ENCODE peak calls at places on chromosomes 13 and 19, in eight cellular contexts. One of them, this sample, is unnamed.

GRCh38 chr13:112983428-112984196 is 14.6 kb downstream of the MCF2L start:
- DNase-seq in heart right ventricle: peak
- DNase-seq in AG04450: no peak
- DNase-seq in SK-N-MC: no peak
- DNase-seq in osteoblast: no peak
- DNase-seq in MM.1S: no peak
- DNase-seq in psoas muscle: no peak
- DNase-seq in body of pancreas: no peak
- DNase-seq in this sample: no peak

GRCh38 chr19:28706693-28707092 is 506.3 kb downstream of the UQCRFS1 start:
- DNase-seq in MM.1S: no peak
- DNase-seq in AG04450: no peak
- DNase-seq in psoas muscle: no peak
- DNase-seq in heart right ventricle: no peak
- DNase-seq in body of pancreas: no peak
- DNase-seq in osteoblast: no peak
- DNase-seq in SK-N-MC: no peak
- DNase-seq in this sample: no peak

GRCh38 chr13:39363393-39363792 is 239.6 kb downstream of the LHFPL6 start:
- DNase-seq in SK-N-MC: no peak
- DNase-seq in osteoblast: no peak
- DNase-seq in heart right ventricle: no peak
- DNase-seq in AG04450: no peak
- DNase-seq in psoas muscle: no peak
- DNase-seq in body of pancreas: no peak
- DNase-seq in MM.1S: no peak
- DNase-seq in this sample: no peak

GRCh38 chr13:110129539-110130186 is 177.3 kb downstream of the COL4A1 start:
- DNase-seq in psoas muscle: no peak
- DNase-seq in AG04450: no peak
- DNase-seq in body of pancreas: no peak
- DNase-seq in MM.1S: no peak
- DNase-seq in SK-N-MC: no peak
- DNase-seq in heart right ventricle: no peak
- DNase-seq in osteoblast: no peak
- DNase-seq in this sample: peak

GRCh38 chr13:59641261-59641660 is 522.5 kb downstream of the DIAPH3 start:
- DNase-seq in heart right ventricle: no peak
- DNase-seq in osteoblast: no peak
- DNase-seq in psoas muscle: no peak
- DNase-seq in body of pancreas: no peak
- DNase-seq in SK-N-MC: no peak
- DNase-seq in MM.1S: no peak
- DNase-seq in AG04450: no peak
- DNase-seq in this sample: no peak

GRCh38 chr13:26771796-26772195 is 11.2 kb upstream of the GPR12 start:
- DNase-seq in heart right ventricle: no peak
- DNase-seq in MM.1S: no peak
- DNase-seq in SK-N-MC: no peak
- DNase-seq in body of pancreas: peak
- DNase-seq in psoas muscle: no peak
- DNase-seq in osteoblast: no peak
- DNase-seq in AG04450: no peak
- DNase-seq in this sample: no peak

GRCh38 chr13:107832521-107833095 is 382.7 kb downstream of the LIG4 start:
- DNase-seq in AG04450: no peak
- DNase-seq in psoas muscle: no peak
- DNase-seq in heart right ventricle: no peak
- DNase-seq in SK-N-MC: no peak
- DNase-seq in body of pancreas: no peak
- DNase-seq in osteoblast: no peak
- DNase-seq in MM.1S: no peak
- DNase-seq in this sample: no peak

GRCh38 chr19:35845215-35846037 is 6.9 kb downstream of the NPHS1 start:
- DNase-seq in MM.1S: no peak
- DNase-seq in heart right ventricle: no peak
- DNase-seq in osteoblast: peak
- DNase-seq in AG04450: no peak
- DNase-seq in psoas muscle: peak
- DNase-seq in body of pancreas: peak
- DNase-seq in SK-N-MC: no peak
- DNase-seq in this sample: no peak

GRCh38 chr13:110413311-110414040 is 106.4 kb downstream of the COL4A2 start:
- DNase-seq in heart right ventricle: no peak
- DNase-seq in body of pancreas: no peak
- DNase-seq in osteoblast: no peak
- DNase-seq in SK-N-MC: no peak
- DNase-seq in psoas muscle: no peak
- DNase-seq in MM.1S: no peak
- DNase-seq in AG04450: no peak
- DNase-seq in this sample: no peak

GRCh38 chr19:37332839-37333238 is 38.1 kb upstream of the ZNF527 start:
- DNase-seq in AG04450: no peak
- DNase-seq in osteoblast: peak
- DNase-seq in heart right ventricle: no peak
- DNase-seq in body of pancreas: no peak
- DNase-seq in SK-N-MC: no peak
- DNase-seq in psoas muscle: no peak
- DNase-seq in MM.1S: no peak
- DNase-seq in this sample: no peak

GRCh38 chr13:113652404-113653263 is 5.4 kb downstream of the ATP4B start:
- DNase-seq in AG04450: no peak
- DNase-seq in SK-N-MC: no peak
- DNase-seq in psoas muscle: no peak
- DNase-seq in osteoblast: peak
- DNase-seq in body of pancreas: peak
- DNase-seq in MM.1S: no peak
- DNase-seq in heart right ventricle: no peak
- DNase-seq in this sample: no peak

GRCh38 chr13:98509271-98510155 is 67.4 kb downstream of the STK24 start:
- DNase-seq in SK-N-MC: no peak
- DNase-seq in psoas muscle: peak
- DNase-seq in heart right ventricle: no peak
- DNase-seq in AG04450: peak
- DNase-seq in body of pancreas: no peak
- DNase-seq in MM.1S: no peak
- DNase-seq in osteoblast: peak
- DNase-seq in this sample: peak

GRCh38 chr19:28608292-28608691 is 604.7 kb downstream of the UQCRFS1 start:
- DNase-seq in AG04450: no peak
- DNase-seq in psoas muscle: no peak
- DNase-seq in osteoblast: no peak
- DNase-seq in heart right ventricle: no peak
- DNase-seq in body of pancreas: no peak
- DNase-seq in MM.1S: no peak
- DNase-seq in SK-N-MC: no peak
- DNase-seq in this sample: no peak

GRCh38 chr13:45718063-45718462 is 15.9 kb downstream of the CBY2 start:
- DNase-seq in psoas muscle: no peak
- DNase-seq in body of pancreas: no peak
- DNase-seq in osteoblast: no peak
- DNase-seq in heart right ventricle: no peak
- DNase-seq in AG04450: no peak
- DNase-seq in MM.1S: peak
- DNase-seq in SK-N-MC: no peak
- DNase-seq in this sample: no peak

GRCh38 chr13:92842145-92842544 is 384.5 kb upstream of the GPC6 start:
- DNase-seq in psoas muscle: no peak
- DNase-seq in osteoblast: no peak
- DNase-seq in body of pancreas: no peak
- DNase-seq in MM.1S: no peak
- DNase-seq in SK-N-MC: no peak
- DNase-seq in heart right ventricle: no peak
- DNase-seq in AG04450: peak
- DNase-seq in this sample: no peak

GRCh38 chr13:113658836-113659235 is 838 bp upstream of the ATP4B start:
- DNase-seq in psoas muscle: no peak
- DNase-seq in MM.1S: no peak
- DNase-seq in SK-N-MC: no peak
- DNase-seq in body of pancreas: peak
- DNase-seq in osteoblast: peak
- DNase-seq in AG04450: no peak
- DNase-seq in heart right ventricle: no peak
- DNase-seq in this sample: no peak

GRCh38 chr13:34250151-34250550 is 432.2 kb downstream of the RFC3 start:
- DNase-seq in body of pancreas: no peak
- DNase-seq in SK-N-MC: no peak
- DNase-seq in MM.1S: no peak
- DNase-seq in psoas muscle: no peak
- DNase-seq in AG04450: no peak
- DNase-seq in heart right ventricle: no peak
- DNase-seq in osteoblast: no peak
- DNase-seq in this sample: no peak

GRCh38 chr13:114148521-114148855 is 16.1 kb upstream of the RASA3 start:
- DNase-seq in body of pancreas: peak
- DNase-seq in heart right ventricle: no peak
- DNase-seq in SK-N-MC: no peak
- DNase-seq in AG04450: no peak
- DNase-seq in osteoblast: peak
- DNase-seq in psoas muscle: no peak
- DNase-seq in MM.1S: peak
- DNase-seq in this sample: no peak

GRCh38 chr13:100458673-100459072 is 129.9 kb downstream of the GGACT start:
- DNase-seq in body of pancreas: no peak
- DNase-seq in MM.1S: no peak
- DNase-seq in heart right ventricle: no peak
- DNase-seq in osteoblast: no peak
- DNase-seq in SK-N-MC: no peak
- DNase-seq in psoas muscle: no peak
- DNase-seq in AG04450: no peak
- DNase-seq in this sample: no peak

GRCh38 chr19:15634105-15634504 is 6.6 kb upstream of the CYP4F3 start:
- DNase-seq in psoas muscle: no peak
- DNase-seq in body of pancreas: no peak
- DNase-seq in AG04450: no peak
- DNase-seq in MM.1S: no peak
- DNase-seq in heart right ventricle: no peak
- DNase-seq in osteoblast: no peak
- DNase-seq in SK-N-MC: no peak
- DNase-seq in this sample: no peak
- H3K27ac ChIP-seq in psoas muscle: no peak
- H3K27ac ChIP-seq in body of pancreas: no peak
- H3K27ac ChIP-seq in AG04450: no peak
- H3K27ac ChIP-seq in MM.1S: no peak
- H3K27ac ChIP-seq in heart right ventricle: no peak
- H3K27ac ChIP-seq in osteoblast: no peak
- H3K27ac ChIP-seq in SK-N-MC: no peak
- H3K27ac ChIP-seq in this sample: no peak

GRCh38 chr13:106522898-106523525 is 12.4 kb downstream of the EFNB2 start:
- DNase-seq in AG04450: no peak
- DNase-seq in heart right ventricle: no peak
- DNase-seq in body of pancreas: no peak
- DNase-seq in psoas muscle: no peak
- DNase-seq in osteoblast: no peak
- DNase-seq in SK-N-MC: no peak
- DNase-seq in MM.1S: no peak
- DNase-seq in this sample: no peak

GRCh38 chr13:106524108-106524507 is 11.4 kb downstream of the EFNB2 start:
- DNase-seq in psoas muscle: no peak
- DNase-seq in MM.1S: no peak
- DNase-seq in osteoblast: no peak
- DNase-seq in heart right ventricle: no peak
- DNase-seq in AG04450: no peak
- DNase-seq in SK-N-MC: no peak
- DNase-seq in body of pancreas: no peak
- DNase-seq in this sample: no peak

GRCh38 chr13:106525865-106526264 is 9.6 kb downstream of the EFNB2 start:
- DNase-seq in osteoblast: no peak
- DNase-seq in MM.1S: no peak
- DNase-seq in AG04450: no peak
- DNase-seq in SK-N-MC: no peak
- DNase-seq in heart right ventricle: no peak
- DNase-seq in psoas muscle: no peak
- DNase-seq in body of pancreas: no peak
- DNase-seq in this sample: no peak

GRCh38 chr13:106522112-106522511 is 13.3 kb downstream of the EFNB2 start:
- DNase-seq in psoas muscle: no peak
- DNase-seq in SK-N-MC: no peak
- DNase-seq in MM.1S: no peak
- DNase-seq in body of pancreas: no peak
- DNase-seq in osteoblast: no peak
- DNase-seq in heart right ventricle: no peak
- DNase-seq in AG04450: no peak
- DNase-seq in this sample: no peak

DNA sequence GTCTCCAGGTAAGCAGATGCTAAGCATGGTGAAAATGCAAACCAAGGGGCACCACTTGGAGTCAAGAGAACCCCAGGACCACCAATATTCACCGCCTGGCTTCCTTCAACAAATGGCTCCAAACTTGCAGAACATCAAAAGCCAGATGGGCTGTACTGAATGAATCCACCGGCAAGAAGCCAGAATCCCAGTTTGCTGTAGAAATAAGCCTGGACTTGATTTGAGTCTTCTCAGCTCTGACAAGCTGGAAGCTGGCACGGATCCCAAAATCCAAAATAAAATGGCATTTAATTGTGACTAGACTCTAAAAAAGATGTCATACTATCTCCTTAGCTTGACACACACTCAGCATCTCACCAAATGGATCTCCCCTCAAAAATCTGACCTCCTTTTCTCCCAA is 11.9 kb downstream of the EFNB2 start:
- DNase-seq in osteoblast: no peak
- DNase-seq in SK-N-MC: no peak
- DNase-seq in heart right ventricle: no peak
- DNase-seq in AG04450: no peak
- DNase-seq in psoas muscle: no peak
- DNase-seq in MM.1S: no peak
- DNase-seq in body of pancreas: no peak
- DNase-seq in this sample: no peak
- H3K27ac ChIP-seq in osteoblast: no peak
- H3K27ac ChIP-seq in SK-N-MC: no peak
- H3K27ac ChIP-seq in heart right ventricle: no peak
- H3K27ac ChIP-seq in AG04450: no peak
- H3K27ac ChIP-seq in psoas muscle: no peak
- H3K27ac ChIP-seq in MM.1S: no peak
- H3K27ac ChIP-seq in body of pancreas: no peak
- H3K27ac ChIP-seq in this sample: peak

DNA sequence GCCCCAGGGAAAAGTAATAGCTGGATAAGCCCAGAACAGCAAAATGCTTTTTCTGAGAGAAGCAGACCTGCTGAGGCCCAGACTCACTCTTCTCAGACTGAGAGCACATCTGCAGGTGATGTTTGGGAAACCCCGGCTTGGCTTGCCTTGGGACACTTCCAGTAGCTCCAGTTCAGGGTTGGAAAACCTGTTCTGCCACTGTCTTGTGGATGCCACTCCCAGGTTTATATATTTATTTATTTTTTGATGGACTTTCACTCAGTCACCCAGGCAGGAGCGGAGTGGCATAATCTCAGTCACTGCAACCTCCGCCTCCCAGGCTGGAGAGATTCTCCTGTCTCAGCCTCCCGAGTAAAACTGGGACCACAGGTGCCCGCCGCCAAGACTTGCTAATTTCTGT is 8.0 kb upstream of the SMARCA4 start:
- DNase-seq in SK-N-MC: no peak
- DNase-seq in osteoblast: peak
- DNase-seq in MM.1S: no peak
- DNase-seq in psoas muscle: no peak
- DNase-seq in AG04450: no peak
- DNase-seq in heart right ventricle: no peak
- DNase-seq in body of pancreas: peak
- DNase-seq in this sample: no peak
- H3K27ac ChIP-seq in SK-N-MC: no peak
- H3K27ac ChIP-seq in osteoblast: no peak
- H3K27ac ChIP-seq in MM.1S: no peak
- H3K27ac ChIP-seq in psoas muscle: no peak
- H3K27ac ChIP-seq in AG04450: no peak
- H3K27ac ChIP-seq in heart right ventricle: no peak
- H3K27ac ChIP-seq in body of pancreas: no peak
- H3K27ac ChIP-seq in this sample: no peak

GRCh38 chr19:31330237-31330636 is 19.0 kb downstream of the TSHZ3 start:
- DNase-seq in psoas muscle: no peak
- DNase-seq in body of pancreas: no peak
- DNase-seq in heart right ventricle: no peak
- DNase-seq in AG04450: no peak
- DNase-seq in SK-N-MC: no peak
- DNase-seq in osteoblast: no peak
- DNase-seq in MM.1S: no peak
- DNase-seq in this sample: no peak
- H3K27ac ChIP-seq in psoas muscle: no peak
- H3K27ac ChIP-seq in body of pancreas: no peak
- H3K27ac ChIP-seq in heart right ventricle: no peak
- H3K27ac ChIP-seq in AG04450: no peak
- H3K27ac ChIP-seq in SK-N-MC: peak
- H3K27ac ChIP-seq in osteoblast: no peak
- H3K27ac ChIP-seq in MM.1S: no peak
- H3K27ac ChIP-seq in this sample: no peak

This sample was measured in lung.